ENCODE peak calls at places on chromosome 17, in nine cellular contexts. One of them, this sample, is unnamed.

GRCh38 chr17:76419576-76420245 is 33.2 kb downstream of the UBE2O start:
- DNase-seq in tibial nerve: no peak
- DNase-seq in breast epithelium: no peak
- DNase-seq in A549: no peak
- DNase-seq in sigmoid colon: no peak
- DNase-seq in H54: no peak
- DNase-seq in ovary: no peak
- DNase-seq in stomach: no peak
- DNase-seq in body of pancreas: no peak
- DNase-seq in this sample: no peak

GRCh38 chr17:78781339-78782304 is at the start of gene CYTH1:
- DNase-seq in H54: no peak
- DNase-seq in ovary: peak
- DNase-seq in breast epithelium: peak
- DNase-seq in stomach: peak
- DNase-seq in A549: no peak
- DNase-seq in sigmoid colon: peak
- DNase-seq in body of pancreas: peak
- DNase-seq in tibial nerve: no peak
- DNase-seq in this sample: peak

GRCh38 chr17:47742319-47743181 is 9.5 kb downstream of the TBX21 start:
- DNase-seq in stomach: no peak
- DNase-seq in A549: no peak
- DNase-seq in sigmoid colon: peak
- DNase-seq in H54: no peak
- DNase-seq in body of pancreas: no peak
- DNase-seq in breast epithelium: no peak
- DNase-seq in ovary: no peak
- DNase-seq in tibial nerve: no peak
- DNase-seq in this sample: peak

GRCh38 chr17:42405963-42406495 is 17.0 kb downstream of the CAVIN1 start:
- DNase-seq in body of pancreas: peak
- DNase-seq in A549: peak
- DNase-seq in H54: no peak
- DNase-seq in breast epithelium: peak
- DNase-seq in ovary: peak
- DNase-seq in sigmoid colon: peak
- DNase-seq in stomach: peak
- DNase-seq in tibial nerve: peak
- DNase-seq in this sample: peak

GRCh38 chr17:78726471-78727010 is 55.5 kb downstream of the CYTH1 start:
- DNase-seq in sigmoid colon: no peak
- DNase-seq in A549: no peak
- DNase-seq in stomach: no peak
- DNase-seq in ovary: no peak
- DNase-seq in tibial nerve: no peak
- DNase-seq in breast epithelium: no peak
- DNase-seq in body of pancreas: no peak
- DNase-seq in H54: no peak
- DNase-seq in this sample: no peak

GRCh38 chr17:78803161-78803845 is 21.2 kb upstream of the CYTH1 start:
- DNase-seq in A549: no peak
- DNase-seq in ovary: no peak
- DNase-seq in H54: no peak
- DNase-seq in stomach: no peak
- DNase-seq in tibial nerve: no peak
- DNase-seq in breast epithelium: no peak
- DNase-seq in sigmoid colon: no peak
- DNase-seq in body of pancreas: no peak
- DNase-seq in this sample: no peak

GRCh38 chr17:37570527-37571093 is 38.6 kb downstream of the SYNRG start:
- DNase-seq in stomach: peak
- DNase-seq in ovary: no peak
- DNase-seq in H54: peak
- DNase-seq in tibial nerve: no peak
- DNase-seq in sigmoid colon: no peak
- DNase-seq in body of pancreas: peak
- DNase-seq in breast epithelium: no peak
- DNase-seq in A549: peak
- DNase-seq in this sample: peak

GRCh38 chr17:19705201-19705600 is 11.2 kb downstream of the SLC47A2 start:
- DNase-seq in tibial nerve: no peak
- DNase-seq in stomach: no peak
- DNase-seq in A549: no peak
- DNase-seq in ovary: no peak
- DNase-seq in sigmoid colon: no peak
- DNase-seq in breast epithelium: no peak
- DNase-seq in body of pancreas: no peak
- DNase-seq in H54: no peak
- DNase-seq in this sample: no peak

GRCh38 chr17:63390090-63390489 is 56.0 kb downstream of the CYB561 start:
- DNase-seq in sigmoid colon: no peak
- DNase-seq in breast epithelium: no peak
- DNase-seq in ovary: no peak
- DNase-seq in H54: no peak
- DNase-seq in tibial nerve: no peak
- DNase-seq in body of pancreas: no peak
- DNase-seq in stomach: no peak
- DNase-seq in A549: no peak
- DNase-seq in this sample: no peak

GRCh38 chr17:27257031-27257357 is 36.9 kb upstream of the WSB1 start:
- DNase-seq in body of pancreas: no peak
- DNase-seq in H54: no peak
- DNase-seq in ovary: no peak
- DNase-seq in breast epithelium: no peak
- DNase-seq in tibial nerve: no peak
- DNase-seq in sigmoid colon: no peak
- DNase-seq in A549: no peak
- DNase-seq in stomach: no peak
- DNase-seq in this sample: no peak

GRCh38 chr17:43224146-43224705 is 4.2 kb downstream of the CCDC200 start:
- DNase-seq in ovary: no peak
- DNase-seq in H54: no peak
- DNase-seq in body of pancreas: no peak
- DNase-seq in breast epithelium: no peak
- DNase-seq in sigmoid colon: peak
- DNase-seq in A549: no peak
- DNase-seq in tibial nerve: peak
- DNase-seq in stomach: no peak
- DNase-seq in this sample: no peak

GRCh38 chr17:77433385-77434135 is 292.8 kb downstream of the SEC14L1 start:
- DNase-seq in breast epithelium: no peak
- DNase-seq in A549: no peak
- DNase-seq in ovary: peak
- DNase-seq in stomach: no peak
- DNase-seq in sigmoid colon: peak
- DNase-seq in body of pancreas: no peak
- DNase-seq in tibial nerve: no peak
- DNase-seq in H54: no peak
- DNase-seq in this sample: no peak

GRCh38 chr17:17591408-17592265 is at the start of gene PEMT:
- DNase-seq in stomach: peak
- DNase-seq in A549: peak
- DNase-seq in tibial nerve: peak
- DNase-seq in breast epithelium: peak
- DNase-seq in sigmoid colon: peak
- DNase-seq in H54: peak
- DNase-seq in ovary: peak
- DNase-seq in body of pancreas: peak
- DNase-seq in this sample: peak
- TF ChIP-seq POLR2A in stomach: no peak
- TF ChIP-seq POLR2A in A549: peak
- TF ChIP-seq POLR2A in tibial nerve: peak
- TF ChIP-seq POLR2A in breast epithelium: no peak
- TF ChIP-seq POLR2A in sigmoid colon: peak
- TF ChIP-seq POLR2A in H54: peak
- TF ChIP-seq POLR2A in ovary: peak
- TF ChIP-seq POLR2A in body of pancreas: peak
- TF ChIP-seq POLR2A in this sample: peak

GRCh38 chr17:8152112-8152775 is at the start of gene PER1:
- DNase-seq in tibial nerve: peak
- DNase-seq in body of pancreas: peak
- DNase-seq in stomach: peak
- DNase-seq in breast epithelium: peak
- DNase-seq in sigmoid colon: peak
- DNase-seq in ovary: peak
- DNase-seq in A549: peak
- DNase-seq in H54: peak
- DNase-seq in this sample: peak

GRCh38 chr17:8153957-8154607 is 1.9 kb upstream of the PER1 start:
- DNase-seq in body of pancreas: peak
- DNase-seq in sigmoid colon: peak
- DNase-seq in H54: peak
- DNase-seq in tibial nerve: peak
- DNase-seq in breast epithelium: peak
- DNase-seq in stomach: peak
- DNase-seq in ovary: peak
- DNase-seq in A549: peak
- DNase-seq in this sample: peak

GRCh38 chr17:8154608-8155152 is 2.5 kb upstream of the PER1 start:
- DNase-seq in ovary: no peak
- DNase-seq in A549: no peak
- DNase-seq in body of pancreas: no peak
- DNase-seq in breast epithelium: no peak
- DNase-seq in stomach: no peak
- DNase-seq in H54: no peak
- DNase-seq in sigmoid colon: no peak
- DNase-seq in tibial nerve: no peak
- DNase-seq in this sample: peak

GRCh38 chr17:8152981-8153549 is 861 bp upstream of the PER1 start:
- DNase-seq in A549: no peak
- DNase-seq in stomach: no peak
- DNase-seq in sigmoid colon: peak
- DNase-seq in ovary: peak
- DNase-seq in breast epithelium: no peak
- DNase-seq in tibial nerve: peak
- DNase-seq in H54: no peak
- DNase-seq in body of pancreas: peak
- DNase-seq in this sample: no peak

DNA sequence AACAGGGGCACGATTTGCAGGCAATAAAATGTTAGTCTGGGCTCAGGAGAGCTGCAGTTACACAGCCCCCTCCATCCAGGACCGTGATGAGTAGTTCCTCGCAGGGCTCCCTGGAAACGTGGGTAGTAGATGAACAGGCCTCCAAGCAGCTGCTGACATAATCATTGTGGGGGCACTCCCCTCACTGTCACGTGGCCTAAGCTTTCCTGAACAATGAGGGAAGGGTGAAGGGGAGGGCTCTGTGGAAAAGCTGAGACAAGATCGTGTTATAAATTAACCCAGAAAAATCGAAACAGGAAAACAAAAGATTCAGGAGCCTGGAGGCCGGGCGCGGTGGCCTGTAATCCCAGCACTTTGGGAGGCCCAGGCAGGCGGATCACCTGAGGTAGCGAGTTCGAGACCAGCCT is 1.3 kb upstream of the PER1 start:
- DNase-seq in breast epithelium: no peak
- DNase-seq in sigmoid colon: peak
- DNase-seq in A549: peak
- DNase-seq in body of pancreas: peak
- DNase-seq in stomach: peak
- DNase-seq in H54: peak
- DNase-seq in tibial nerve: peak
- DNase-seq in ovary: peak
- DNase-seq in this sample: peak
- TF ChIP-seq POLR2A in breast epithelium: no peak
- TF ChIP-seq POLR2A in sigmoid colon: peak
- TF ChIP-seq POLR2A in A549: no peak
- TF ChIP-seq POLR2A in body of pancreas: no peak
- TF ChIP-seq POLR2A in stomach: no peak
- TF ChIP-seq POLR2A in H54: no peak
- TF ChIP-seq POLR2A in tibial nerve: peak
- TF ChIP-seq POLR2A in ovary: peak
- TF ChIP-seq POLR2A in this sample: no peak

DNA sequence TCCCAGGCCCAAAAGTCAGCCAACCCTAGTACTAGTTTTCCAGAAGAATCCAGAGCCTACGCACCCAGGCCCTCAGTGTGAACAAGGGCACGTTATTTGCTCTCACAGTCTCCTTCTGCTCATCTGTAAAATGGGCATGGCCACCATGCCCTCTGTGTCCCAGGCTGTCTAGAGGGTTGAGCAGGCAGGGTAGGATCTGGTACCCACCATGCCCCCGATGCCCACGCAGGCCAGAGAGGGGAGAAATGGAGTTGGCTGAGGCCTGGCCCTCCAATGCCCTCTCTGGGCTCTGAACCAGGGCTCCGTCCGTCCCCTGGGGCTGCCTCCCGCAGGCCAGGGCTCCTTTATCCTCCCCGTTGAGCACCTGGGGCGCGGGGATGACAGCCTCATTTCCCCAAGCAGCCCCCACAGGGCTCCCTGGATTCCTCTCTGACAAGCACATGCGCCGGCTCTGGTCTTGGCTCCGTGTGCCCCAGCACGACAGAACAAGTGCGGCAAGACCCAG is 9.1 kb upstream of the BAHCC1 start:
- DNase-seq in tibial nerve: no peak
- DNase-seq in sigmoid colon: peak
- DNase-seq in ovary: no peak
- DNase-seq in body of pancreas: no peak
- DNase-seq in breast epithelium: no peak
- DNase-seq in A549: no peak
- DNase-seq in H54: no peak
- DNase-seq in stomach: no peak
- DNase-seq in this sample: no peak
- TF ChIP-seq POLR2A in tibial nerve: no peak
- TF ChIP-seq POLR2A in sigmoid colon: no peak
- TF ChIP-seq POLR2A in ovary: no peak
- TF ChIP-seq POLR2A in body of pancreas: no peak
- TF ChIP-seq POLR2A in breast epithelium: no peak
- TF ChIP-seq POLR2A in A549: no peak
- TF ChIP-seq POLR2A in H54: no peak
- TF ChIP-seq POLR2A in stomach: no peak
- TF ChIP-seq POLR2A in this sample: no peak

DNA sequence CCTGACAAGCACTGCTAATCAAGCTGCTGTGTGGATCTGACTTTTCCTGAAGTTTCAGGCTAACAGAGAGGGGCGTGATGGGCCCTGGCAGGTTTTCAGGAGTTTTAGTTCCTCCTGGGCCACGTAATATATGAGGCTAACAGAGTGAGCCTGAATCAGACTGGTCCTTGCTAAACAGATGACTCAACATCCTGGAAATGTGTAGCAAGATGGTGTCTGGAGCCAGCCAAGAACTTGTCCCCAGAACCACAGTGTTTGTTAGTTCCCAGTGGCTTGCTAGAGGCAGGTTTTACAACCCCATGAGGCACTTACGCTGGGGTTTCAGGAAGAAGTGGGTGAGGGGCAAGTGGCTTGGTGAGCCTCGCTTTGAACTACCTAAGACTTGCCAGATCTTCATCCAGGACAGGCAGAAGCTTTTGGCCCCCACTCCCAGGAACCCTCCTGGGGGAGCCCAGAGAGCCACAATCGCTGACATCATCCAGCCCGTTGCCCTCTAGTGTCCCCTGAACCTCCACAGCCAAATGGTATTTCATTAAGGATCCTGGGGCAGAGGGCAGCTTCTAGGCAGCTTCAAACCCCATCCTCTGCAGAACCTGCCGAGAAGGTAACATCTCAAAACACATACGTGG is 15.9 kb downstream of the TMEM92 start:
- DNase-seq in ovary: peak
- DNase-seq in stomach: peak
- DNase-seq in tibial nerve: peak
- DNase-seq in H54: peak
- DNase-seq in sigmoid colon: peak
- DNase-seq in A549: peak
- DNase-seq in body of pancreas: peak
- DNase-seq in breast epithelium: peak
- DNase-seq in this sample: no peak
- TF ChIP-seq POLR2A in ovary: no peak
- TF ChIP-seq POLR2A in stomach: no peak
- TF ChIP-seq POLR2A in tibial nerve: no peak
- TF ChIP-seq POLR2A in H54: peak
- TF ChIP-seq POLR2A in sigmoid colon: no peak
- TF ChIP-seq POLR2A in A549: no peak
- TF ChIP-seq POLR2A in body of pancreas: no peak
- TF ChIP-seq POLR2A in breast epithelium: no peak
- TF ChIP-seq POLR2A in this sample: no peak

This sample was measured in erythroblast.